ENCODE peak calls at places on chromosomes 3 and 15, in eight cellular contexts. V is Karpas-422; K is AG09309; O is lower lobe of right lung; I is CD4-positive, alpha-beta memory T cell; W is CD4-positive, CD25-positive, alpha-beta regulatory T cell; C is iPS DF 6.9; H is astrocyte of the spinal cord. L is an unnamed sample.

GRCh38 chr15:42194502-42194901 is 13.6 kb downstream of the VPS39 start:
- DNase-seq in V (no peak), K (no peak), O (peak; percentile 52), I (no peak), W (no peak), C (no peak), H (peak; percentile 23), L (no peak)

GRCh38 chr15:48592221-48592731 is 53.2 kb downstream of the FBN1 start:
- DNase-seq in V (no peak), K (peak; percentile 98), O (no peak), I (no peak), W (no peak), C (no peak), H (peak; percentile 95), L (peak; percentile 89)

GRCh38 chr3:67610458-67610857 is 44.0 kb downstream of the SUCLG2 start:
- DNase-seq in V (no peak), K (no peak), O (no peak), I (no peak), W (no peak), C (no peak), H (peak; percentile 46), L (no peak)

GRCh38 chr3:124246949-124247348 is 255.0 kb upstream of the ROPN1 start:
- DNase-seq in V (peak; percentile 61), K (no peak), O (no peak), I (no peak), W (no peak), C (no peak), H (no peak), L (no peak)

GRCh38 chr3:61563614-61564404 is 2.4 kb downstream of the PTPRG start:
- DNase-seq in V (no peak), K (no peak), O (no peak), I (no peak), W (no peak), C (no peak), H (no peak), L (no peak)

GRCh38 chr3:146117406-146118285 is 43.3 kb downstream of the PLOD2 start:
- DNase-seq in V (no peak), K (peak; percentile 83), O (no peak), I (no peak), W (no peak), C (no peak), H (peak; percentile 90), L (peak; percentile 80)

GRCh38 chr3:175648939-175649338 is 789.8 kb downstream of the NAALADL2 start:
- DNase-seq in V (no peak), K (no peak), O (no peak), I (no peak), W (no peak), C (no peak), H (no peak), L (no peak)

GRCh38 chr3:11613851-11614491 is 29.7 kb downstream of the VGLL4 start:
- DNase-seq in V (no peak), K (no peak), O (peak; percentile 70), I (no peak), W (no peak), C (no peak), H (no peak), L (no peak)

GRCh38 chr3:55797084-55797483 is 310.0 kb upstream of the WNT5A start:
- DNase-seq in V (no peak), K (no peak), O (no peak), I (no peak), W (no peak), C (no peak), H (no peak), L (no peak)

GRCh38 chr15:79682851-79683288 is 213.9 kb downstream of the MTHFS start:
- DNase-seq in V (no peak), K (peak; percentile 13), O (no peak), I (no peak), W (no peak), C (no peak), H (peak; percentile 31), L (no peak)

GRCh38 chr3:45677045-45677436 is 12.2 kb upstream of the SACM1L start:
- DNase-seq in V (no peak), K (peak; percentile 55), O (no peak), I (peak; percentile 79), W (peak; percentile 39), C (no peak), H (peak; percentile 45), L (no peak)

GRCh38 chr3:188007897-188008296 is 146.1 kb upstream of the LPP start:
- DNase-seq in V (no peak), K (no peak), O (peak; percentile 77), I (no peak), W (no peak), C (no peak), H (no peak), L (no peak)

GRCh38 chr3:170745211-170745718 is 124.7 kb downstream of the RPL22L1 start:
- DNase-seq in V (peak; percentile 26), K (no peak), O (no peak), I (no peak), W (no peak), C (no peak), H (peak; percentile 53), L (no peak)

GRCh38 chr3:98906230-98906629 is 4.7 kb upstream of the DCBLD2 start:
- DNase-seq in V (no peak), K (peak; percentile 74), O (no peak), I (no peak), W (no peak), C (no peak), H (peak; percentile 88), L (peak; percentile 84)

GRCh38 chr3:45884368-45885201 is 1.8 kb upstream of the CCR9 start:
- DNase-seq in V (no peak), K (no peak), O (no peak), I (no peak), W (no peak), C (no peak), H (no peak), L (no peak)

GRCh38 chr15:55770261-55770660 is 27.3 kb upstream of the PRTG start:
- DNase-seq in V (no peak), K (peak; percentile 5), O (no peak), I (no peak), W (no peak), C (no peak), H (no peak), L (no peak)

GRCh38 chr15:30922469-30923311 is 19.0 kb downstream of the FAN1 start:
- DNase-seq in V (no peak), K (no peak), O (no peak), I (no peak), W (no peak), C (peak; percentile 73), H (peak; percentile 83), L (peak; percentile 91)

GRCh38 chr3:125115640-125116039 is 59.8 kb upstream of the HEG1 start:
- DNase-seq in V (no peak), K (no peak), O (no peak), I (no peak), W (no peak), C (no peak), H (peak; percentile 69), L (no peak)

GRCh38 chr3:191743283-191743682 is 282.3 kb downstream of the PYDC2 start:
- DNase-seq in V (no peak), K (no peak), O (no peak), I (no peak), W (no peak), C (no peak), H (no peak), L (no peak)

GRCh38 chr15:56984681-56985515 is 66.5 kb downstream of the TCF12 start:
- DNase-seq in V (peak; percentile 86), K (no peak), O (no peak), I (no peak), W (no peak), C (no peak), H (peak; percentile 49), L (no peak)
- H3K4me3 ChIP-seq in V (peak overlapping the region; percentile 16), K (no peak overlapping the region), O (no peak overlapping the region), I (no peak overlapping the region), W (peak overlapping the region; percentile 2), C (no peak overlapping the region), H (no peak overlapping the region), L (no peak overlapping the region)

DNA sequence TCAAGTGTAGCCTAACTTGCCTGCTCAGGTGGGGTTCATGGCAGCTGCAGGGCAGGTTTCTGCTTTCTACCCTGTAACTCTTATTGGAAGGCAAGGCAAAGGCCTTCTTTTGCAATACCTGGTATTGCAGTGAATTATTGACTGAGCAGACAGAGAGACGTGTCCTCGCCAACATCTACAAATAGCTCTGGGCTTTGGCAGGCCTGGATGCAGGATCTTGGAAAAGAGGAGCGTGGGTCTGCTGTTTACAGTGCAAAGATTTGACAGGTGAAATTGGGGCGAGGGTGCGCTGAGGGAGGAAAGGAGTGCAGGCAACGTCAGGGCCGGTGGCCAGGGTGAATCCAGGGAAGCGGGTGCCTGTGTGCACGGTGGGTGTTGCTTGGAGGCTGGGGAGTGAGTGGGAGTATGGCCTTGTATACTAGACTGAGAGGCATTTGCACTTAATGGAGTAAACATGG is 44.5 kb downstream of the ST6GAL1 start:
- DNase-seq in V (no peak), K (no peak), O (no peak), I (no peak), W (no peak), C (no peak), H (no peak), L (no peak)
- H3K4me3 ChIP-seq in V (no peak overlapping the region), K (no peak overlapping the region), O (no peak overlapping the region), I (no peak overlapping the region), W (no peak overlapping the region), C (no peak overlapping the region), H (no peak overlapping the region), L (no peak overlapping the region)

GRCh38 chr3:190514163-190515153 is 573 bp downstream of the IL1RAP start:
- DNase-seq in V (no peak), K (no peak), O (peak; percentile 76), I (peak; percentile 51), W (peak; percentile 10), C (no peak), H (peak; percentile 61), L (peak; percentile 35)

GRCh38 chr3:190519886-190520285 is 6.0 kb downstream of the IL1RAP start:
- DNase-seq in V (no peak), K (no peak), O (no peak), I (no peak), W (no peak), C (no peak), H (no peak), L (no peak)

GRCh38 chr3:190516416-190516815 is 2.5 kb downstream of the IL1RAP start:
- DNase-seq in V (no peak), K (no peak), O (no peak), I (no peak), W (no peak), C (no peak), H (peak; percentile 18), L (peak; percentile 16)

GRCh38 chr3:190513409-190514162 is at the start of gene IL1RAP:
- DNase-seq in V (peak; percentile 96), K (peak; percentile 85), O (peak; percentile 96), I (peak; percentile 90), W (peak; percentile 79), C (peak; percentile 61), H (peak; percentile 92), L (peak; percentile 70)

DNA sequence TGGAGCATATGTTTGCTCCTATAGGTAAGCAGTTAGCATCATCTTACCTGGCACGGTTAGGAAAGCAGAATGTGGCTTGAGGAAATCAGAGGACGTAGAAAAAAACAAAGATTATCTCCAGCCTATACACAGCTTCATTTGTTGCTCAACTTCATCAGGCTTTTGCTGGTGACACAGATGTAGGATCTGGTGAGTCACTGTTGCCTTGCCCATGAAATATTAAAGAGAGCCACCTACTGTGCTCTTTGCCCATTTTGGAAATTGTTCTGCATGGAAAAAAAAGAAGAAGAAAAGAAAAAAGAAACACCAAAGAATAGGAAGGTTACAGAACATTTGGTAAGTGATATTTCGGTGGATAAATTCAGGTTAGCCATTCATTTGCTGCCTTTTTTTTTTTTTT is 3.8 kb downstream of the IL1RAP start:
- DNase-seq in V (no peak), K (no peak), O (no peak), I (no peak), W (no peak), C (no peak), H (peak; percentile 44), L (no peak)
- H3K4me3 ChIP-seq in V (no peak overlapping the region), K (no peak overlapping the region), O (no peak overlapping the region), I (no peak overlapping the region), W (no peak overlapping the region), C (no peak overlapping the region), H (no peak overlapping the region), L (no peak overlapping the region)

GRCh38 chr3:173586176-173586575 is 188.6 kb downstream of the NLGN1 start:
- DNase-seq in V (no peak), K (no peak), O (no peak), I (no peak), W (no peak), C (no peak), H (peak; percentile 32), L (no peak)
- H3K4me3 ChIP-seq in V (no peak overlapping the region), K (peak overlapping the region; percentile 79), O (no peak overlapping the region), I (no peak overlapping the region), W (no peak overlapping the region), C (no peak overlapping the region), H (no peak overlapping the region), L (peak overlapping the region; percentile 63)

L was measured in astrocyte of the cerebellum.